ENCODE peak calls at places on chromosomes 11 and 22, in seven cellular contexts. U, L, B, G, T, M and D are unnamed samples.

GRCh38 chr11:95849087-95849825 is 59.0 kb downstream of the CEP57 start:
- DNase-seq in U (peak; percentile 75), L (no peak), B (peak; percentile 52), G (peak; percentile 53), T (no peak), M (no peak), D (no peak)

GRCh38 chr22:25081409-25081824 is 118.2 kb upstream of the CRYBB3 start:
- DNase-seq in U (peak; percentile 49), L (no peak), B (no peak), G (peak; percentile 63), T (no peak), M (no peak), D (peak; percentile 21)

GRCh38 chr11:62923634-62924411 is 2.7 kb upstream of the CHRM1 start:
- DNase-seq in U (no peak), L (no peak), B (no peak), G (no peak), T (no peak), M (no peak), D (no peak)

GRCh38 chr22:28594784-28595324 is 84.8 kb downstream of the TTC28 start:
- DNase-seq in U (no peak), L (no peak), B (peak; percentile 61), G (no peak), T (no peak), M (no peak), D (no peak)

GRCh38 chr22:37747090-37747714 is 50.4 kb downstream of the TRIOBP start:
- DNase-seq in U (no peak), L (no peak), B (no peak), G (peak; percentile 67), T (no peak), M (no peak), D (no peak)

GRCh38 chr11:134178275-134178674 is 45.5 kb downstream of the NCAPD3 start:
- DNase-seq in U (no peak), L (no peak), B (no peak), G (no peak), T (no peak), M (no peak), D (no peak)

GRCh38 chr11:96200243-96200642 is 142.8 kb downstream of the MAML2 start:
- DNase-seq in U (no peak), L (no peak), B (no peak), G (no peak), T (no peak), M (no peak), D (no peak)

GRCh38 chr22:47059701-47060161 is 297.3 kb downstream of the TBC1D22A start:
- DNase-seq in U (peak; percentile 7), L (no peak), B (no peak), G (no peak), T (no peak), M (peak; percentile 6), D (no peak)

GRCh38 chr22:19495562-19496323 is 16.0 kb downstream of the CDC45 start:
- DNase-seq in U (no peak), L (no peak), B (no peak), G (peak; percentile 18), T (no peak), M (no peak), D (no peak)

GRCh38 chr11:134760307-134760706 is 348.3 kb upstream of the B3GAT1 start:
- DNase-seq in U (no peak), L (no peak), B (no peak), G (no peak), T (no peak), M (no peak), D (no peak)

GRCh38 chr11:132493786-132494185 is 1038.5 kb downstream of the OPCML start:
- DNase-seq in U (no peak), L (no peak), B (no peak), G (no peak), T (no peak), M (no peak), D (no peak)

GRCh38 chr11:24524156-24524555 is 27.3 kb downstream of the LUZP2 start:
- DNase-seq in U (no peak), L (no peak), B (no peak), G (no peak), T (no peak), M (no peak), D (no peak)

GRCh38 chr22:44210721-44211120 is 30.0 kb downstream of the PARVG start:
- DNase-seq in U (no peak), L (no peak), B (no peak), G (no peak), T (no peak), M (no peak), D (no peak)

GRCh38 chr11:76918941-76919386 is 58.2 kb downstream of the ACER3 start:
- DNase-seq in U (no peak), L (no peak), B (peak; percentile 37), G (no peak), T (no peak), M (no peak), D (no peak)

GRCh38 chr11:50155508-50155907 is 122.8 kb downstream of the OR4C45 start:
- DNase-seq in U (no peak), L (no peak), B (no peak), G (no peak), T (no peak), M (no peak), D (no peak)

GRCh38 chr11:126824035-126824607 is 176.4 kb downstream of the KIRREL3 start:
- DNase-seq in U (no peak), L (no peak), B (no peak), G (no peak), T (no peak), M (no peak), D (no peak)

DNA sequence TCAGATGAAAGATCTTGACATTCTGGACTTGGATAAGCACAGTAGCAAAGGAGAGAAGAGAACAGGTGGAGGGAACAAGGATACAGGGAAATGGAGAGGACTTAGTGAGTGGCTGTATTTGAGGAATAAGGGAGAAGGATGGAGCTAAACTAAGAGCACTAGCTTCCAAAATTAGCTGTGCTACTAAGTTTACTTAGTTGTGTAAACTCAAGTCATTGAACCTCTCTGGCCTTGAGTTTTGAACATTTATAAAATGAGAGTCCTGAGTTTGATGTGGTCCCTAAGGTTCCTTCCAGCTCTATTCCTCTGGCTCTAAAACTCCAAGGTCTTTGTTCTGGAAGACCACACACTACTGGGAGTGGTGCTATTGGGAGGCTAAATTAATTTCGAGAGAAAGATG is 100.7 kb downstream of the TRIM44 start:
- DNase-seq in U (no peak), L (no peak), B (no peak), G (no peak), T (no peak), M (no peak), D (no peak)
- TF ChIP-seq CTCF in U (no peak), L (no peak), B (no peak), G (no peak), T (no peak), M (no peak), D (no peak)

GRCh38 chr11:68020575-68020974 is 9.9 kb upstream of the NDUFS8 start:
- DNase-seq in U (no peak), L (no peak), B (no peak), G (peak; percentile 39), T (no peak), M (no peak), D (no peak)
- TF ChIP-seq CTCF in U (peak; percentile 42), L (peak; percentile 65), B (peak; percentile 42), G (peak; percentile 8), T (no peak), M (peak; percentile 15), D (no peak)

GRCh38 chr11:65571940-65572339 is 398 bp upstream of the FAM89B start:
- DNase-seq in U (peak; percentile 73), L (no peak), B (no peak), G (no peak), T (no peak), M (no peak), D (no peak)
- TF ChIP-seq CTCF in U (peak; percentile 54), L (peak; percentile 75), B (peak; percentile 27), G (no peak), T (no peak), M (peak; percentile 32), D (peak; percentile 31)

DNA sequence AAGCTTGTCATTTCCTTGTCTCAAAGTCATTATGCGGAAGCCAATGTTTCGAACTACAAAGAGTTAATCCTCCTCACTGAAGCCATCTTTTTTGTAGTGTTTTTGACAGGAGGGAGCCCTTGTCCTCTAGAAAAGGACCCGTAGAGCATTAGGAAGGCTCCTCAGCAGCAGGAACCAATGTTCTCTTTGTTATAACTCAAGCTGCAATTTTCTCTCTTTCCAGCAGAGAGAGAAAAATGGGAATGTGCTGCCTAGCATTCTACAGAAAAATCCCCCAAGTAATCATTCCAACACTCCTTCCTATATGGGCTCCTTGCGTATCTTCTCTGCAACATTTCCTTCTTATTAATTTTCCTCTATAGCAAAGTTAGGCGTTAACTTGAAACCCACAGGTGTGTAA is 30.6 kb downstream of the SC5D start:
- DNase-seq in U (no peak), L (no peak), B (no peak), G (no peak), T (no peak), M (no peak), D (no peak)
- TF ChIP-seq CTCF in U (peak; percentile 2), L (peak; percentile 39), B (no peak), G (no peak), T (no peak), M (no peak), D (peak; percentile 19)

GRCh38 chr11:106914409-106914808 is 103.9 kb downstream of the GUCY1A2 start:
- DNase-seq in U (no peak), L (no peak), B (no peak), G (no peak), T (no peak), M (no peak), D (no peak)

GRCh38 chr11:106920899-106921504 is 97.3 kb downstream of the GUCY1A2 start:
- DNase-seq in U (no peak), L (no peak), B (no peak), G (no peak), T (no peak), M (no peak), D (no peak)

GRCh38 chr11:106917973-106918372 is 100.3 kb downstream of the GUCY1A2 start:
- DNase-seq in U (peak; percentile 68), L (no peak), B (no peak), G (peak; percentile 11), T (no peak), M (no peak), D (no peak)
- TF ChIP-seq CTCF in U (peak; percentile 82), L (peak; percentile 60), B (peak; percentile 53), G (no peak), T (no peak), M (no peak), D (peak; percentile 52)